ENCODE peak calls at places on chromosomes 4 and X, in five cellular contexts. B is thyroid gland, L is gastrocnemius medialis, N is GM12878, W is transverse colon. Y is an unnamed sample.

GRCh38 chr4:139054791-139055376 is 39.3 kb downstream of the NOCT start:
- DNase-seq in B (no peak), L (no peak), N (no peak), W (no peak), Y (no peak)

GRCh38 chr4:157012781-157013180 is 41.2 kb upstream of the PDGFC start:
- DNase-seq in B (no peak), L (no peak), N (no peak), W (no peak), Y (no peak)

GRCh38 chr4:78370625-78371372 is 180.8 kb upstream of the ANXA3 start:
- DNase-seq in B (no peak), L (no peak), N (no peak), W (no peak), Y (no peak)

GRCh38 chr4:118173956-118174355 is 139.7 kb downstream of the NDST3 start:
- DNase-seq in B (no peak), L (no peak), N (no peak), W (no peak), Y (no peak)

GRCh38 chr4:56356650-56357049 is 30.6 kb downstream of the AASDH start:
- DNase-seq in B (no peak), L (no peak), N (no peak), W (no peak), Y (no peak)

GRCh38 chrX:16589211-16589610 is 60.7 kb upstream of the S100G start:
- DNase-seq in B (no peak), L (no peak), N (no peak), W (no peak), Y (no peak)

GRCh38 chr4:56681158-56681848 is at the start of gene HOPX:
- DNase-seq in B (peak), L (no peak), N (peak), W (peak), Y (no peak)

GRCh38 chr4:86934147-86934771 is 552 bp upstream of the AFF1 start:
- DNase-seq in B (no peak), L (no peak), N (no peak), W (peak), Y (no peak)

GRCh38 chr4:86918539-86919072 is 16.2 kb upstream of the AFF1 start:
- DNase-seq in B (no peak), L (peak), N (no peak), W (no peak), Y (no peak)

GRCh38 chr4:152734015-152734698 is 45.4 kb downstream of the TIGD4 start:
- DNase-seq in B (no peak), L (no peak), N (no peak), W (no peak), Y (no peak)

GRCh38 chr4:145887241-145887964 is 51.2 kb downstream of the ZNF827 start:
- DNase-seq in B (peak), L (peak), N (no peak), W (no peak), Y (peak)

GRCh38 chrX:28988246-28988645 is 401.0 kb downstream of the IL1RAPL1 start:
- DNase-seq in B (no peak), L (no peak), N (no peak), W (no peak), Y (peak)

GRCh38 chrX:387729-388128 is 1.0 kb upstream of the PPP2R3B start:
- DNase-seq in B (no peak), L (no peak), N (no peak), W (peak), Y (no peak)

GRCh38 chr4:3483471-3483921 is 20.4 kb downstream of the DOK7 start:
- DNase-seq in B (peak), L (peak), N (no peak), W (no peak), Y (no peak)

GRCh38 chrX:118181030-118181429 is 64.4 kb upstream of the KLHL13 start:
- DNase-seq in B (no peak), L (no peak), N (no peak), W (no peak), Y (no peak)

GRCh38 chr4:87465739-87466366 is 43.5 kb downstream of the NUDT9 start:
- DNase-seq in B (peak), L (no peak), N (peak), W (no peak), Y (no peak)

GRCh38 chr4:152862608-152863007 is 73.5 kb upstream of the FHDC1 start:
- DNase-seq in B (no peak), L (no peak), N (no peak), W (no peak), Y (no peak)

GRCh38 chr4:152357206-152357605 is 178.7 kb downstream of the FBXW7 start:
- DNase-seq in B (no peak), L (no peak), N (no peak), W (no peak), Y (no peak)

GRCh38 chrX:73977542-73978169 is 326.3 kb upstream of the ZCCHC13 start:
- DNase-seq in B (no peak), L (no peak), N (peak), W (no peak), Y (no peak)

GRCh38 chr4:165682621-165683020 is 190.4 kb upstream of the TLL1 start:
- DNase-seq in B (no peak), L (no peak), N (no peak), W (no peak), Y (no peak)

GRCh38 chrX:52425710-52426245 is 57.0 kb downstream of the XAGE2 start:
- DNase-seq in B (no peak), L (no peak), N (no peak), W (no peak), Y (no peak)

GRCh38 chr4:53575552-53575951 is 15.7 kb downstream of the LNX1 start:
- DNase-seq in B (no peak), L (no peak), N (no peak), W (no peak), Y (no peak)

GRCh38 chr4:120897981-120898719 is 24.4 kb downstream of the PRDM5 start:
- DNase-seq in B (no peak), L (no peak), N (no peak), W (no peak), Y (no peak)

GRCh38 chrX:68842781-68843581 is 14.2 kb downstream of the EFNB1 start:
- DNase-seq in B (peak), L (no peak), N (no peak), W (peak), Y (no peak)

GRCh38 chrX:148930330-148930729 is 429.9 kb downstream of the AFF2 start:
- DNase-seq in B (no peak), L (no peak), N (no peak), W (no peak), Y (no peak)

GRCh38 chr4:185742766-185743165 is 69.2 kb downstream of the SORBS2 start:
- DNase-seq in B (peak), L (no peak), N (no peak), W (no peak), Y (no peak)

GRCh38 chr4:2871911-2872310 is 28.3 kb downstream of the ADD1 start:
- DNase-seq in B (no peak), L (no peak), N (no peak), W (no peak), Y (no peak)

GRCh38 chr4:139312552-139313332 is 10.5 kb upstream of the NDUFC1 start:
- DNase-seq in B (no peak), L (no peak), N (no peak), W (no peak), Y (no peak)

GRCh38 chrX:71515039-71515398 is 17.9 kb upstream of the OGT start:
- DNase-seq in B (no peak), L (peak), N (no peak), W (no peak), Y (no peak)

GRCh38 chr4:173160871-173161270 is 7.7 kb upstream of the GALNT7 start:
- DNase-seq in B (no peak), L (no peak), N (no peak), W (no peak), Y (no peak)

GRCh38 chrX:86935988-86936387 is 581.6 kb upstream of the KLHL4 start:
- DNase-seq in B (no peak), L (no peak), N (no peak), W (no peak), Y (no peak)

GRCh38 chr4:145069361-145069760 is 28.6 kb downstream of the ANAPC10 start:
- DNase-seq in B (no peak), L (no peak), N (no peak), W (no peak), Y (no peak)

GRCh38 chr4:72302981-72303704 is 265.9 kb downstream of the ADAMTS3 start:
- DNase-seq in B (peak), L (no peak), N (no peak), W (peak), Y (no peak)

GRCh38 chrX:139025822-139026221 is 314.3 kb upstream of the FGF13 start:
- DNase-seq in B (no peak), L (no peak), N (no peak), W (no peak), Y (no peak)

GRCh38 chr4:3496021-3496420 is 32.9 kb downstream of the DOK7 start:
- DNase-seq in B (no peak), L (no peak), N (no peak), W (no peak), Y (no peak)

GRCh38 chrX:115697806-115698205 is 136.8 kb downstream of the PLS3 start:
- DNase-seq in B (no peak), L (no peak), N (no peak), W (no peak), Y (no peak)
- H3K27ac ChIP-seq in B (no peak), L (no peak), N (no peak), W (no peak), Y (no peak)

DNA sequence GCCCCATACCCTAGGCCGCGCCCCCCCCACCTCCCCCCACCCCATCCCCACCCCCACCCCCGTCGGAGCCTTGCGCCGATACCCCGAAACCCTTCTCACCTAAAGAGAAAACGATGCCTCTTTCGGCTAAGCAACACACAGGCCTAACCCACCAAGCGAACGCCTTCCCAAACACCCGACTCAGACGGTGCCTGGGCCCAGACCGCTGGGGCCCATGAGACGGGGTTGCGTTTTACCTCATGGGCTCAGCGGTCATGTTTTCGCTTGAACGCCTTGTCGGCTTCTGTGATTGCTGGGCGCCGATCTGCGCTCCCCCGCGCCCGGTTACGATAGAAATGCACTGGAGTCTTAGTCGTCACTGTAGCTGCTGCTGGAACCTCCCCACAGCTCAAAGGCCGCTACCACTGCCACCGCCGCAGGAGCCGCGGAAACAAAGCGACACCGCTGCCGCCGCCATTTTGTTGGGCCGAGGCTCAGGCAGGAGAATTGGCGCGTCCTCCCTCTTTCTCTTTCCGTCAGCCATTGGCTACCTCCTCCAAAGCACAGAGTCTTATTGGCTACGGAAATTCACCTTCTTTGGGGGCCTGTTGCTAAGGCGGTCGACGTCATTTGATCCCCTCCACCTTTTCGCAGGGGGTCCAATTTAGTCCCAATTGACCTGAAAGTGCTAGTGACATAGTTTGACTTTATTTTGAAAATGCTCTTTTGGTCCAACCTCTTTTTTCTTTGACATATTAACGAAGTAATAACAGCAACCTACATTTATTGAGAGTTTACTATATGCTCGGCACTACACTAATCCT is at the start of gene ATRX:
- DNase-seq in B (peak), L (peak), N (peak), W (peak), Y (peak)
- TF ChIP-seq POLR2A in B (no peak), L (peak), N (peak), W (peak), Y (no peak)

GRCh38 chr4:7820031-7820825 is 119.4 kb downstream of the AFAP1 start:
- DNase-seq in B (no peak), L (no peak), N (no peak), W (no peak), Y (peak)
- H3K27ac ChIP-seq in B (no peak), L (no peak), N (no peak), W (peak), Y (peak)

GRCh38 chrX:153685751-153686676 is 1.7 kb upstream of the SLC6A8 start:
- DNase-seq in B (no peak), L (peak), N (no peak), W (peak), Y (peak)

GRCh38 chrX:153688900-153689590 is 1.3 kb downstream of the SLC6A8 start:
- DNase-seq in B (peak), L (peak), N (no peak), W (no peak), Y (peak)

GRCh38 chrX:153688534-153688899 is 791 bp downstream of the SLC6A8 start:
- DNase-seq in B (no peak), L (no peak), N (no peak), W (no peak), Y (peak)

GRCh38 chrX:153688071-153688470 is 345 bp downstream of the SLC6A8 start:
- DNase-seq in B (no peak), L (no peak), N (no peak), W (no peak), Y (no peak)

DNA sequence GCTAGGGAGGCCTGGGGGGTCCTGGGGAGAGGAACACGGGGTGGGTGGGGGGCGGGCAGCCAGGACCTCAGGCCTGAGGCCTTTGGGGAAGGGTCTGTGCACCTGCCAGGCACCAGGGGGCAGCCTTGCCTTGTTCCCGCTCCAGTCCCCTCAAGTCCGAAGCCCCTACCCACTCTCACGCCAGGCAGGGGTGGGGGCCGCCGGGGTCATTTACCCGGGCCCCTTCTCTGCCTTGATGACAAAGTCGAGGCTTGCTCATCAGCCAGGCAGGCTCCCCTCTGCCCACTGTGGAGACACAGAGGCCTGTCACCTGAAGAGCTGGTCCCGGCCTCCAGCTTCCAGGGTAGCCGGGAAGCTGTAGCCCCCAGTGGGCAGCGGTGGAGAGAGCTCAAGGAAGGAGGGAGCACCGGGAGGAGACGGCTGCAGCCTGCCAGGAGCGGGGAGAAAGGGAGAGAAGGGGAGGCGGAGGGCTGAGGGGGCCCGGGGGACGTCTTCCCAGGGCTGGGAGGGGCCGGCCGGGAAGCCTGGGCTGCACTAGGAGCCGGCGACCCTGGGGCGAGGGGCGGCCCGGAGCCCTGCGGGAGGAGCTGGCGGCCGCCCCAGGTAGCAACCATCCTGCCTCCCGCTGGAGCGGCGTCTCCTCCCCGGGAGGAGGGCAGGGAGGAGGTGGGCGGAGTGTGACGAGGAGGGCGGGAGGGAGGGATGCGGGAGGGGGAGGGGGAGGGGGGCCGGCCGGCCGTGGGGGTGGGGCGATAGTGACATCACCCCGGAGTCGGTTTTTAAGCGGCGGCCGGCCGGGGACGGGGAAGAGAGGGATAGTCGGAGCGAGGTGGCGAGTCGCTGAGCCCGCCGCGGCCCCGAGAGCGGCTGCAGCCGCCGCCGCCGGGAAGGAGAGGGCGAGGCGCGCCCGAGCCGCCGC is at the start of gene SLC6A8:
- DNase-seq in B (peak), L (peak), N (no peak), W (peak), Y (peak)
- TF ChIP-seq POLR2A in B (no peak), L (peak), N (no peak), W (peak), Y (no peak)

GRCh38 chr4:108350332-108350731 is 181.6 kb upstream of the LEF1 start:
- DNase-seq in B (no peak), L (no peak), N (no peak), W (no peak), Y (no peak)
- H3K27ac ChIP-seq in B (no peak), L (no peak), N (no peak), W (no peak), Y (no peak)

GRCh38 chrX:107712231-107713204 is 63.1 kb downstream of the TSC22D3 start:
- DNase-seq in B (peak), L (peak), N (no peak), W (peak), Y (peak)
- TF ChIP-seq POLR2A in B (no peak), L (peak), N (no peak), W (peak), Y (no peak)

GRCh38 chr4:15336410-15337184 is 91.2 kb upstream of the C1QTNF7 start:
- DNase-seq in B (no peak), L (no peak), N (no peak), W (no peak), Y (no peak)
- H3K27ac ChIP-seq in B (no peak), L (no peak), N (no peak), W (no peak), Y (no peak)

GRCh38 chr4:74793757-74794340 is 474 bp downstream of the BTC start:
- DNase-seq in B (peak), L (peak), N (no peak), W (peak), Y (peak)
- TF ChIP-seq POLR2A in B (no peak), L (no peak), N (no peak), W (peak), Y (no peak)

GRCh38 chr4:122842984-122843531 is 16.4 kb downstream of the FGF2 start:
- DNase-seq in B (no peak), L (no peak), N (no peak), W (peak), Y (peak)

GRCh38 chr4:122845066-122845465 is 18.4 kb downstream of the FGF2 start:
- DNase-seq in B (no peak), L (no peak), N (no peak), W (no peak), Y (no peak)

GRCh38 chr4:122838034-122838433 is 11.4 kb downstream of the FGF2 start:
- DNase-seq in B (no peak), L (no peak), N (no peak), W (no peak), Y (no peak)

GRCh38 chr4:122845760-122846159 is 19.1 kb downstream of the FGF2 start:
- DNase-seq in B (no peak), L (no peak), N (no peak), W (no peak), Y (no peak)

GRCh38 chr4:122842392-122842791 is 15.8 kb downstream of the FGF2 start:
- DNase-seq in B (no peak), L (no peak), N (no peak), W (no peak), Y (no peak)
- H3K27ac ChIP-seq in B (no peak), L (no peak), N (no peak), W (peak), Y (peak)

Y was measured in sigmoid colon.